ENCODE peak calls at places on chromosomes 12 and 14, in ten cellular contexts. F is LoVo; D is testis; W is lung microvascular endothelial cell; E is HuH-7; L is nucleus accumbens; K is tibial artery; G is activated T-helper 1 cell treated with anti-CD3 and anti-CD28 coated beads, Interleukin-2, amount 50 U/mL, for 16 hours; C is GDM1; I is A172. V is an unnamed sample.

GRCh38 chr12:66776974-66777373 is 98.1 kb upstream of the GRIP1 start:
- DNase-seq in E (no peak), L (no peak), F (no peak), I (no peak), G (no peak), C (peak; percentile 12), W (no peak), D (peak; percentile 88), K (no peak), V (no peak)

GRCh38 chr12:40376533-40377267 is 151.9 kb downstream of the LRRK2 start:
- DNase-seq in D (no peak), G (no peak), F (no peak), C (no peak), W (no peak), K (no peak), I (no peak), E (no peak), L (no peak), V (no peak)

GRCh38 chr12:126811401-126811800 is 1455.6 kb upstream of the TMEM132C start:
- DNase-seq in E (no peak), F (no peak), W (no peak), L (no peak), G (no peak), D (no peak), K (no peak), C (no peak), I (no peak), V (peak; percentile 44)

GRCh38 chr12:14275886-14276285 is 89.6 kb upstream of the ATF7IP start:
- DNase-seq in D (no peak), W (no peak), K (no peak), E (no peak), I (no peak), F (no peak), L (no peak), C (peak; percentile 8), G (no peak), V (no peak)

GRCh38 chr14:101473045-101473729 is 88.1 kb upstream of the DIO3 start:
- DNase-seq in K (peak; percentile 13), G (no peak), L (no peak), E (no peak), I (no peak), C (no peak), W (no peak), D (no peak), F (no peak), V (no peak)

GRCh38 chr12:1698638-1699214 is 7.9 kb downstream of the ADIPOR2 start:
- DNase-seq in E (no peak), G (no peak), F (no peak), L (no peak), D (no peak), I (no peak), W (no peak), K (no peak), C (no peak), V (no peak)

GRCh38 chr12:14366211-14366762 is 805 bp downstream of the ATF7IP start:
- DNase-seq in K (no peak), I (no peak), F (no peak), G (no peak), C (no peak), W (peak; percentile 55), L (no peak), D (no peak), E (no peak), V (peak; percentile 54)

GRCh38 chr14:102928412-102929348 is 6.2 kb downstream of the AMN start:
- DNase-seq in K (peak; percentile 34), L (no peak), D (peak; percentile 66), F (peak; percentile 93), C (no peak), G (peak; percentile 58), W (peak; percentile 14), I (no peak), E (no peak), V (no peak)

GRCh38 chr12:89918172-89918880 is 209.7 kb upstream of the ATP2B1 start:
- DNase-seq in W (no peak), L (no peak), C (no peak), E (peak; percentile 35), D (no peak), I (no peak), G (no peak), F (peak; percentile 52), K (no peak), V (no peak)

GRCh38 chr14:89543420-89543790 is 126.4 kb upstream of the FOXN3 start:
- DNase-seq in K (no peak), G (no peak), E (no peak), D (no peak), I (no peak), F (no peak), W (no peak), C (no peak), L (peak; percentile 10), V (no peak)

GRCh38 chr12:107610030-107610859 is 75.4 kb upstream of the PWP1 start:
- DNase-seq in D (peak; percentile 37), K (no peak), C (peak; percentile 1), L (peak; percentile 12), I (peak; percentile 34), F (peak; percentile 29), E (peak; percentile 45), W (peak; percentile 64), G (no peak), V (peak; percentile 19)

GRCh38 chr12:96094201-96094600 is 58.8 kb upstream of the LTA4H start:
- DNase-seq in G (no peak), K (no peak), I (peak; percentile 82), L (no peak), W (peak; percentile 90), F (peak; percentile 76), E (no peak), C (peak; percentile 71), D (no peak), V (no peak)

GRCh38 chr12:115294443-115295133 is 610.6 kb upstream of the TBX3 start:
- DNase-seq in G (no peak), C (no peak), K (no peak), L (no peak), W (no peak), F (no peak), E (no peak), D (no peak), I (no peak), V (no peak)

GRCh38 chr12:1936406-1937320 is 18.2 kb upstream of the CACNA2D4 start:
- DNase-seq in K (peak; percentile 63), L (peak; percentile 68), I (peak; percentile 54), F (peak; percentile 11), W (peak; percentile 36), C (no peak), D (peak; percentile 87), G (no peak), E (no peak), V (peak; percentile 91)